ENCODE peak calls at places on chromosomes 16 and 17, in ten cellular contexts. P, M, H, W, L, T, B, X, A and D are unnamed samples.

GRCh38 chr16:69143116-69143515 is 10.7 kb downstream of the UTP4 start:
- DNase-seq in P (no peak), A (no peak), L (no peak), X (no peak), H (no peak), B (no peak), W (peak; percentile 20), M (no peak), T (no peak), D (peak; percentile 10)

GRCh38 chr17:82391496-82392066 is 20.0 kb downstream of the UTS2R start:
- DNase-seq in H (no peak), M (no peak), L (no peak), B (no peak), T (no peak), X (no peak), A (no peak), P (no peak), W (no peak), D (no peak)

GRCh38 chr16:67092227-67092626 is 17.5 kb upstream of the PHAF1 start:
- DNase-seq in W (peak; percentile 86), L (no peak), P (no peak), B (no peak), H (no peak), X (peak; percentile 91), T (no peak), A (peak; percentile 68), M (peak; percentile 86), D (peak; percentile 58)

GRCh38 chr17:32452281-32452680 is 8.0 kb downstream of the PSMD11 start:
- DNase-seq in L (no peak), B (no peak), H (no peak), P (no peak), M (peak; percentile 73), W (peak; percentile 58), A (no peak), T (no peak), X (no peak), D (no peak)

GRCh38 chr17:57650548-57650947 is 94.6 kb downstream of the CCDC182 start:
- DNase-seq in W (no peak), P (no peak), A (no peak), H (no peak), X (no peak), M (no peak), B (no peak), L (no peak), T (no peak), D (no peak)

GRCh38 chr17:8046306-8046928 is 7.6 kb downstream of the ALOX15B start:
- DNase-seq in T (no peak), P (no peak), A (no peak), X (no peak), M (no peak), L (no peak), W (no peak), H (no peak), B (no peak), D (no peak)

GRCh38 chr16:86914850-86915717 is 336.7 kb downstream of the FOXL1 start:
- DNase-seq in B (no peak), X (no peak), H (no peak), P (no peak), T (no peak), A (no peak), L (no peak), W (no peak), M (peak; percentile 27), D (peak; percentile 13)

GRCh38 chr16:68750243-68750642 is 13.2 kb downstream of the CDH1 start:
- DNase-seq in W (no peak), M (no peak), B (no peak), H (no peak), L (no peak), T (no peak), P (no peak), X (no peak), A (no peak), D (no peak)

GRCh38 chr16:49854227-49855203 is 1.4 kb downstream of the ZNF423 start:
- DNase-seq in A (no peak), X (no peak), H (peak; percentile 74), M (no peak), B (peak; percentile 61), P (no peak), W (peak; percentile 53), T (no peak), L (no peak), D (peak; percentile 30)

GRCh38 chr17:47253541-47254402 is at the start of gene ITGB3:
- DNase-seq in H (peak; percentile 92), X (no peak), T (peak; percentile 11), L (peak; percentile 36), M (peak; percentile 67), A (no peak), B (peak; percentile 80), W (peak; percentile 93), P (peak; percentile 60), D (peak; percentile 83)